ENCODE peak calls at places on chromosomes 13 and 19, in six cellular contexts. B, X, C, W, L and R are unnamed samples.

GRCh38 chr19:29963576-29963975 is 21.5 kb downstream of the URI1 start:
- DNase-seq in B (no peak), X (no peak), C (no peak), W (no peak), L (no peak), R (no peak)

GRCh38 chr13:71865858-71866172 is 1.2 kb downstream of the DACH1 start:
- DNase-seq in B (no peak), X (no peak), C (no peak), W (no peak), L (no peak), R (peak; percentile 14)

GRCh38 chr19:5880604-5881078 is 10.3 kb upstream of the FUT5 start:
- DNase-seq in B (no peak), X (no peak), C (peak; percentile 90), W (no peak), L (no peak), R (peak; percentile 43)

GRCh38 chr13:101977475-101977874 is 424.4 kb downstream of the FGF14 start:
- DNase-seq in B (no peak), X (no peak), C (no peak), W (no peak), L (no peak), R (no peak)

GRCh38 chr19:7993560-7993959 is 11.9 kb downstream of the ELAVL1 start:
- DNase-seq in B (no peak), X (no peak), C (no peak), W (no peak), L (no peak), R (no peak)

GRCh38 chr19:53606031-53606430 is 25.8 kb upstream of the DPRX start:
- DNase-seq in B (no peak), X (no peak), C (no peak), W (no peak), L (no peak), R (no peak)

GRCh38 chr19:46442808-46443450 is 14.2 kb upstream of the PNMA8C start:
- DNase-seq in B (peak; percentile 59), X (no peak), C (no peak), W (no peak), L (no peak), R (no peak)

GRCh38 chr19:8441725-8442544 is 2.8 kb upstream of the HNRNPM start:
- DNase-seq in B (no peak), X (no peak), C (no peak), W (no peak), L (no peak), R (peak; percentile 83)

GRCh38 chr13:101416181-101417042 is at the start of gene NALCN:
- DNase-seq in B (peak; percentile 49), X (no peak), C (no peak), W (no peak), L (no peak), R (peak; percentile 59)

GRCh38 chr19:55686311-55687050 is 11.5 kb downstream of the EPN1 start:
- DNase-seq in B (no peak), X (no peak), C (no peak), W (no peak), L (no peak), R (no peak)
- TF ChIP-seq POLR2AphosphoS5 in B (no peak), X (no peak), C (no peak), W (no peak), L (no peak), R (no peak)

DNA sequence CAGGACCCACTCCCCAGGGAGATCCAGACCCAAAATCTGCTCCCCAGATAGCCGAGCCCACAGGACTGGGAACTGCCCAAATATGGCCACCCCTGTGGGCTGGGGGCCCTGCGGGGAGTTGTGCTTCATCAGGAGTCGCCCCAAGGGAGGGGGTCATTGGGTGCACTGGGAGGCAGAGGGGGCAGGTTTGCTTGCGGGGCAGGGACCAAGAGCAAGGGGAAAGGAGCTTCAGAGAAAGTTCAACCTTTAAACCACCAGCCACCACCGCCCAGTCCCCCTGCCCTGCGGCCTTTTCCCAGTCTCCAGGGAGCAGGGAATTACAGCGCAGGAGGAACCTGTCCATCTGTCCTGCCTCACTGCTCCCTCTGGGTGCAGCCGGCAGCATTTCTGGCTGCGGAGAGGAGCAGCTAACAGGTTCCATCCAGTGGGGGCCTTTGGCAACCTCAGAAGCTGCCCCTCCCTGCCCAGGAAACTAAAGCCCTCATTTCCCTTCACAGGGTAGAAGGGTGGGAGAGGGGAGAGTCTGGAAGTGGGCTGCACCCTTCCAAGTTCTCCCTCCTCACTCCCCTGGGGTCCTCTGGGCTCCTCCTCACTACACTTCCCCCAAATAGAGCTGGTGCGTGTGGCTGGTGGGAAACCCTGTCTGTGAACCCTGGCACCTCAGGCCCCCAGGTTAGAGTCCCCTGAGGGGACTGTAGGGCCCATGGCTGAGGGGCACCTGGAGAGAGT is 13.8 kb upstream of the ASF1B start:
- DNase-seq in B (no peak), X (no peak), C (no peak), W (no peak), L (no peak), R (peak; percentile 45)
- H3K4me2 ChIP-seq in B (peak overlapping the region; percentile 23), X (no peak overlapping the region), C (no peak overlapping the region), W (no peak overlapping the region), L (no peak overlapping the region), R (no peak overlapping the region)

DNA sequence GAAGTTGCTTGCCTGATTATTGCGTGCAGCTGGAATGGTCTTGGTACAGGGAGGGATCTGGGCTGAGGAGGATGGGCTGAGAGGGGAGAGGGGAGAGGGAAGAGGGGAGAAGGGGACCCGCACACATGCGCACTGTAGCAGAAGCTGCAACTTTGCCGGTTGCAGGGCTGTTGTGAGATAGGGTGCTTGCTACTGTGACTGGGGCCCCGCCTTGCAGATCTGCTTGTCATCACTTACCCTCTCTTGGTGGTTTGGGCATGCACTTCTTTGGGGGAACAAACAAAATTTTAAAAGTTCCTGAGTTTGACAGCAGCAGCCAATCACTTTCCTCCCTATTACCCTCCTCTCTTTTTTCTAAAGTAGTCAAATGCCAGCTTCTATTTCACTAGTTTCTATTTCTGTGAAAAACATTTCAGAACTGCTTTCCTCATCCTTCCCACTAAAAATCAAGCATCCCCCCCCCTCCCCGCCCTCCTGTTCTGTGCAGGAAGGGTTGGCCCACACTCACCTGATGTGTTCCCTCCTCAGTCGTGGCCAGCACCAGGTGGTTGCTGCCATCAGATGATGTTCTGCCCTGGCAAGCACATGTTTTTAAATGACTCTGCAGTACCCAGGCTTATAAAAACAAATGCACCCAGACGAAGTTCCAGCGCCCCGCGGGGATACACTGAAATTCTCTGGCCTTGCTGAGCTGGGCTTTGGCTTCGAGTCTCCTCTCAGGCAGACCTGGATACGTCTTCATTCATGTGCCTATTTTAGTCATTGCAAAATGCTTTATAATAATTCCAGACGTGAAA is 316.5 kb downstream of the DLEU7 start:
- DNase-seq in B (no peak), X (no peak), C (no peak), W (no peak), L (no peak), R (no peak)
- TF ChIP-seq POLR2AphosphoS5 in B (no peak), X (no peak), C (no peak), W (no peak), L (no peak), R (no peak)

DNA sequence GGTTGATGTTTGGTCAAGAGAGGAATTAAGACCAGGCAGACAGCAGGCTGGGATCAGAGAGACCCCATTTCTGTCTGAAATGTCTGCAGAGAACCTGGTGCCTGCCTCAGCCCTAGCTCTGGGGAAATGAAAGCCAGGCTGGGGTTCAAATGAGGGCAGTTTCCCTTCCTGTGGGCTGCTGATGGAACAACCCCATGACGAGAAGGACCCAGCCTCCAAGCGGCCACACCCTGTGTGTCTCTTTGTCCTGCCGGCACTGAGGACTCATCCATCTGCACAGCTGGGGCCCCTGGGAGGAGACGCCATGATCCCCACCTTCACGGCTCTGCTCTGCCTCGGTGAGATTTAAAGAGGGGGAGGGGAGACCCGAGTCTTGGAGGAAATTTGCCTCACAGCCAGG is at the start of gene LILRB4:
- DNase-seq in B (no peak), X (no peak), C (no peak), W (no peak), L (no peak), R (no peak)
- H3K4me2 ChIP-seq in B (no peak within 1 kb of the TSS), X (no peak within 1 kb of the TSS), C (no peak within 1 kb of the TSS), W (no peak within 1 kb of the TSS), L (no peak within 1 kb of the TSS), R (no peak within 1 kb of the TSS)

DNA sequence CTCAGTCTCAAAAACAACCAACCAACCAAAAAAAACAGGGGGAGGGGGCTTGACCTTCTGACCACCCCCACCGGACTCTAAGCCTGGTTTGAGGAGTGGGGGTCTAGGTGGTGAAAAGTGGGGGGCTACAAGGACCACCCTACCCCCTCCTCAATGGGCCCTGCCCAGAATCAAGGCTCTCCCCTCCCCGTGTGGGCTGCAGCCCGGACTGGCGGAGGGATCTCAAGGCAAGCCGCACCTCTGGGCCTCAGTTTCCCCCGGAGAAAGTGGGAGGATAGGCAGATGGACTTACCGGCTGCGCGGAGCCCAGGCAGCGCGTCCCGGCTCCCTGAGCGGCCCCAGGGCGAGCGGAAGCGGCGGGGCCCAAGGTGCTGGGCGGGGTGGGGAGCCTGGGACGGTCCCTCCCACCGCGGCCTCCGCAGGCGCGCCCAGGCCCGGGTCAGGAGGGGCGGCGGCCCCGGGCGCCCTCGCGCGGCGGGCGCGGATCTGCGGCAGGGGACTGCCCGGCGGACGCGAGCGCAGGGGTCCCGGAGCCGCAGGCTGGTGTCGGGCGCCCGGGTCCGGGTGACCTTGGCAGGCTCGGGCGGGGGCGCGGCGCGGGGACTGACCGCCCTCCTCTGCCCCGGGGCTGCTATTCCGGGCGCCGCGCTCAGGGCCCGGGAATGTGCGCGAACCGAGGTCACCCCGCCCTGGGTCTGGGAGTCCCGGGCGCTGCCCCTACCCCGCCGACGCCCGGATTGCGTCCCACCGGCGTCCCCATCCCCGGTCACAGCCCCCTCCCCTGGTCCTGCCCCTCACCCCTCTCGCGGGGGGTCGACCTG is at the start of gene ADAMTSL5:
- DNase-seq in B (no peak), X (peak; percentile 91), C (peak; percentile 40), W (no peak), L (no peak), R (peak; percentile 69)
- TF ChIP-seq POLR2AphosphoS5 in B (no peak), X (no peak), C (no peak), W (no peak), L (peak; percentile 88), R (no peak)

DNA sequence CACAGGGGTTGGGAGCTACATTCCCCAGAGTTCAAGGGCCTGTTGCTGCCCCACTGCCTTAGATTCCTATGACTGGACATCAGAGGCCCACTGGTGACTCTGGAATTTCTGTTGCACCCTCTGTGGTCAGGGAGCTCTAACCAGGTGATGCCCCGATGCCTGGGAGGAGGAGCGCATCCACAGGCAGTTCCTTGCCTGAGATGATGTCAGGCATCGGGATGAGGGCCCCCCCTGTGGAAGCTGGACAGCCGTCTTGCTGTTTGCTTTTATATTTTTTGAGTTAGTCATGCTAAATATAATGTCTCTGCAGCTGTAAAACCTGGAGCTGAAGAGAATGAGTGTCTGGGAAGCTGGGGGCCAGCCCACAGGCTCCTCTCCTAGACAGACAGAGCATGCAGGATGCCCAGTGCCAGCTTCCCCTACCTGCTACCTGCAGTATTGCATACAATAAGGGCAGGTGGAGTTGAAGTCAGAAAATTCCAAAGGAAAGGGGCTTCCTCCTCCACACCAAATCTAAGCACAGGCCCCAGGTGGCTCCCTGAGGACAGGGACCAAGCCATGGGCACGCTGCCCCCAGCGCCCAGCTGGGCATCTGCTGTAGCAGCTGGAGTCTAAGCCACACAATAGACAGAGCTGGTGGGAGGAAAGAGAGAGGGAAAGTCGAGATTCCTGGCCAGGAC is 16.2 kb downstream of the COL4A2 start:
- DNase-seq in B (no peak), X (no peak), C (no peak), W (no peak), L (no peak), R (peak; percentile 67)
- H3K4me2 ChIP-seq in B (no peak overlapping the region), X (no peak overlapping the region), C (no peak overlapping the region), W (no peak overlapping the region), L (no peak overlapping the region), R (no peak overlapping the region)